ENCODE peak calls at places on chromosomes 5 and 9, in seven cellular contexts. P, O, W, T, R, F and E are unnamed samples.

GRCh38 chr9:88880194-88880593 is 111.1 kb upstream of the S1PR3 start:
- DNase-seq in R (no peak), O (no peak), F (no peak), T (no peak), W (no peak), P (no peak), E (no peak)

GRCh38 chr5:130109152-130109551 is 204.9 kb downstream of the CHSY3 start:
- DNase-seq in O (no peak), W (peak), T (peak), F (no peak), R (no peak), P (no peak), E (no peak)

GRCh38 chr5:179317411-179318192 is 27.7 kb downstream of the ADAMTS2 start:
- DNase-seq in W (no peak), R (peak), O (no peak), P (no peak), F (no peak), T (no peak), E (peak)

GRCh38 chr5:131630208-131630962 is 4.6 kb downstream of the RAPGEF6 start:
- DNase-seq in F (no peak), T (no peak), W (no peak), R (no peak), O (no peak), P (no peak), E (no peak)

GRCh38 chr5:113806250-113806649 is 292.8 kb downstream of the YTHDC2 start:
- DNase-seq in P (no peak), R (no peak), W (peak), O (no peak), F (no peak), T (peak), E (no peak)

GRCh38 chr5:115267617-115268016 is 4.9 kb upstream of the PGGT1B start:
- DNase-seq in W (no peak), R (no peak), T (no peak), O (no peak), F (no peak), P (no peak), E (no peak)

GRCh38 chr5:38738898-38739743 is 106.7 kb upstream of the OSMR start:
- DNase-seq in W (peak), F (no peak), O (no peak), T (no peak), R (no peak), P (no peak), E (no peak)

GRCh38 chr5:87729786-87730185 is 317.1 kb upstream of the CCNH start:
- DNase-seq in F (no peak), T (no peak), R (no peak), W (no peak), O (no peak), P (no peak), E (no peak)

GRCh38 chr9:81557957-81558791 is 131.2 kb downstream of the TLE1 start:
- DNase-seq in T (no peak), W (peak), P (no peak), R (no peak), O (peak), F (no peak), E (peak)

GRCh38 chr5:73591102-73591695 is 25.7 kb downstream of the UTP15 start:
- DNase-seq in R (no peak), O (peak), P (peak), F (peak), W (peak), T (peak), E (peak)

GRCh38 chr5:115607935-115608334 is 5.7 kb upstream of the TICAM2 start:
- DNase-seq in T (no peak), F (no peak), R (no peak), W (no peak), P (no peak), O (no peak), E (no peak)

GRCh38 chr5:121819661-121820261 is 31.9 kb upstream of the FTMT start:
- DNase-seq in W (no peak), T (no peak), O (no peak), F (no peak), P (no peak), R (no peak), E (no peak)

GRCh38 chr5:53481887-53482716 is 1.7 kb downstream of the FST start:
- DNase-seq in R (peak), F (peak), P (peak), T (peak), O (no peak), W (peak), E (peak)

GRCh38 chr5:176680226-176680563 is 32.9 kb downstream of the TSPAN17 start:
- DNase-seq in P (no peak), T (peak), W (no peak), O (no peak), R (no peak), F (no peak), E (no peak)

GRCh38 chr5:76542887-76543690 is 80.1 kb downstream of the F2RL2 start:
- DNase-seq in P (no peak), R (no peak), T (peak), F (peak), O (no peak), W (peak), E (no peak)

GRCh38 chr5:71013575-71013974 is 11.6 kb downstream of the NAIP start:
- DNase-seq in F (no peak), P (no peak), R (no peak), O (no peak), W (no peak), T (peak), E (peak)

GRCh38 chr9:2017459-2018161 is 2.5 kb downstream of the SMARCA2 start:
- DNase-seq in R (peak), O (peak), F (peak), W (peak), T (peak), P (peak), E (peak)

GRCh38 chr5:122756263-122756911 is 18.5 kb upstream of the SNX2 start:
- DNase-seq in T (no peak), P (no peak), W (peak), O (peak), F (no peak), R (no peak), E (no peak)

GRCh38 chr9:126417007-126417406 is 90.4 kb downstream of the MVB12B start:
- DNase-seq in W (no peak), F (no peak), O (no peak), P (no peak), T (no peak), R (no peak), E (peak)

GRCh38 chr9:36995927-36996471 is 38.1 kb downstream of the PAX5 start:
- DNase-seq in W (peak), P (peak), O (peak), R (peak), T (peak), F (peak), E (peak)

GRCh38 chr9:137975936-137976565 is 98.5 kb downstream of the CACNA1B start:
- DNase-seq in W (no peak), T (no peak), O (no peak), F (no peak), P (no peak), R (no peak), E (no peak)

GRCh38 chr5:100856462-100856861 is 46.6 kb downstream of the ST8SIA4 start:
- DNase-seq in T (no peak), O (no peak), P (no peak), R (no peak), F (no peak), W (no peak), E (no peak)

GRCh38 chr9:36855443-36856315 is 178.4 kb downstream of the PAX5 start:
- DNase-seq in R (no peak), P (no peak), F (peak), T (peak), O (no peak), W (peak), E (peak)

GRCh38 chr5:173056783-173057061 is 570 bp downstream of the CREBRF start:
- DNase-seq in T (no peak), O (no peak), W (no peak), P (no peak), F (no peak), R (no peak), E (no peak)

GRCh38 chr5:92017786-92018185 is 634.7 kb upstream of the ARRDC3 start:
- DNase-seq in P (no peak), F (no peak), T (no peak), R (no peak), W (no peak), O (peak), E (no peak)

GRCh38 chr5:112957970-112958773 is 18.4 kb upstream of the DCP2 start:
- DNase-seq in P (no peak), O (peak), R (peak), W (peak), T (no peak), F (no peak), E (no peak)

GRCh38 chr5:13378073-13378472 is 566.4 kb downstream of the DNAH5 start:
- DNase-seq in T (no peak), W (no peak), R (no peak), P (no peak), O (no peak), F (no peak), E (no peak)

GRCh38 chr5:168676499-168676898 is 97.3 kb upstream of the PANK3 start:
- DNase-seq in R (no peak), W (no peak), T (no peak), O (no peak), P (no peak), F (no peak), E (no peak)

GRCh38 chr9:995192-995591 is 18.7 kb downstream of the DMRT3 start:
- DNase-seq in O (no peak), T (no peak), W (no peak), F (no peak), R (no peak), P (no peak), E (no peak)

GRCh38 chr5:115295775-115296129 is 702 bp downstream of the CCDC112 start:
- DNase-seq in O (no peak), W (no peak), T (no peak), R (no peak), P (no peak), F (no peak), E (no peak)

GRCh38 chr9:18526686-18527085 is 52.7 kb downstream of the ADAMTSL1 start:
- DNase-seq in P (no peak), R (no peak), T (no peak), O (no peak), W (peak), F (no peak), E (no peak)

GRCh38 chr9:127976498-127976897 is 4.3 kb downstream of the EEIG1 start:
- DNase-seq in P (no peak), W (no peak), R (no peak), F (peak), T (no peak), O (no peak), E (no peak)

GRCh38 chr9:127921592-127922120 is 4.8 kb upstream of the ST6GALNAC4 start:
- DNase-seq in F (peak), T (peak), O (no peak), W (peak), R (peak), P (peak), E (peak)

GRCh38 chr9:15222313-15222712 is 84.7 kb downstream of the TTC39B start:
- DNase-seq in P (no peak), T (no peak), F (no peak), W (no peak), R (no peak), O (no peak), E (no peak)

GRCh38 chr5:3449481-3449880 is 146.2 kb upstream of the IRX1 start:
- DNase-seq in R (no peak), F (no peak), W (no peak), T (no peak), O (no peak), P (no peak), E (no peak)

GRCh38 chr9:92538541-92538940 is 2.8 kb upstream of the ECM2 start:
- DNase-seq in P (no peak), F (no peak), T (no peak), R (no peak), O (no peak), W (peak), E (no peak)

GRCh38 chr5:81247441-81247972 is 14.4 kb downstream of the CKMT2 start:
- DNase-seq in F (no peak), W (peak), O (peak), T (no peak), P (no peak), R (no peak), E (no peak)

GRCh38 chr5:171700331-171700935 is 85.2 kb upstream of the SMIM23 start:
- DNase-seq in P (no peak), F (no peak), O (no peak), R (no peak), W (no peak), T (no peak), E (no peak)
- TF ChIP-seq CTCF in P (no peak), F (no peak), O (no peak), R (no peak), W (no peak), T (no peak), E (no peak)

GRCh38 chr9:134163374-134164196 is 779 bp downstream of the RNU6ATAC start:
- DNase-seq in F (peak), P (peak), W (peak), T (peak), R (peak), O (no peak), E (peak)
- TF ChIP-seq CTCF in F (peak), P (peak), W (peak), T (no peak), R (peak), O (peak), E (no peak)

DNA sequence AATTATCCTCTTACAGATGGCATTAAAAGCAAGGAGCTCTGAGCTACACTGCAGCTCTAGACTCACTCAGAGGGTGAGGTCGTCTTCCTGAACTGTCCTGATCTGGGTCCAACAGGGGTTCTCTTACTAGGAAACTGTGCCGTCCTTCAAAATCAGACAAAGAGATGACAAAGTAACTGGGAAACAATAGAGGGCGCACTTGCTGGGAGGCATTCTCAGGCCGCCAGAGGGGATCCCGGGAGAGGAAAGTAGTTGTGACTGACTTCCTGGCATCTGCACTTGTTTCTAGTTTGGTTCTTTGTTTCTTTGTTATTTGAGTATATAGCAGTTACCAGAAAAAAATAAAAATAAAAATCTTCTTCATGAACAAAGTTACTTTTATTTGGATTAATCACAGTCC is 142.9 kb upstream of the MSX2 start:
- DNase-seq in F (no peak), P (peak), W (peak), O (no peak), R (no peak), T (peak), E (peak)
- TF ChIP-seq CTCF in F (no peak), P (peak), W (peak), O (peak), R (peak), T (peak), E (peak)

GRCh38 chr9:107484117-107484723 is 5.3 kb downstream of the KLF4 start:
- DNase-seq in P (peak), W (peak), R (no peak), O (peak), T (peak), F (no peak), E (peak)
- TF ChIP-seq CTCF in P (peak), W (peak), R (peak), O (peak), T (peak), F (no peak), E (peak)

DNA sequence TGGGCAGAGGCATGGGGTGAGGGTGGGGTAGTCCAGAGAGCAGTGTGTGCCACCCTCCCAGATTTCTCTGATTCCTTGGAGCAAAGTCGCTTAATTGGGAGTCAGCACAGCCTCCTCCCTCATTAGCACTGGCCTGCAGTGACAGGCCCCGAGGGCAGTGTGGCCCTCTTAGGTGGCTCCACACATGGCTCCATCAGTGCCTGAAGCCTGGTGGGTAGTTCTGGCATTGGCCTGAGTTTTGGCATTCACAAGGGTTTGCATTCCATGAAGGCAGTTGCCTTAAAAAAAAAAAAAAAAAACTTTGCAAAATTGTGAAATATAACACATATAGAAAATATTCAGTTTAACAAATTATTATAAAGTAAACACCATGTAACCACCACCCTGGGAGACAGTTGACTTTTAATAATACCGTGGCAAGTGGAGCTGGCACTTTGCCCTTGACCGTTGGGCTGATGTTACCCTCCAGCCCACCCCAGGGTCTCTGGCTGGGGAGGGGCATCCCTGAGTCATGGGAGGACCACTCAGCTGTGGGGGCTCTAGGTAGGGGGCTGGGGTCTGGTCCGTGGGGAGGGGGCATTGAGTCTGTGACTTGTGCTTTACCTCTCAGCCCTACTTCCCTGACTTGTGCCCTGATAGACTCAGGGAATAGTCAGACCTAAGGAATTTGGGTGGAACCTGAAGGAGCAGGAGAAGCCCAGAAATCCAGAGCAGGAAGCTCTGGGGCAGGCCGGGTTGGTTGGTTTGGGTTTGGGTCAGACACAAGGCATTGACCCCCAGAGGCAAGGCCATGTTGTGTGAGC is 51.3 kb upstream of the PITX1 start:
- DNase-seq in R (no peak), O (no peak), P (no peak), T (no peak), F (no peak), W (no peak), E (no peak)
- TF ChIP-seq CTCF in R (no peak), O (no peak), P (no peak), T (no peak), F (no peak), W (no peak), E (no peak)

GRCh38 chr9:8183618-8184017 is 384.0 kb upstream of the DMAC1 start:
- DNase-seq in R (no peak), W (no peak), F (no peak), O (no peak), P (no peak), T (peak), E (no peak)

GRCh38 chr9:8186553-8186952 is 387.0 kb upstream of the DMAC1 start:
- DNase-seq in T (no peak), W (no peak), P (no peak), R (no peak), F (no peak), O (no peak), E (no peak)

DNA sequence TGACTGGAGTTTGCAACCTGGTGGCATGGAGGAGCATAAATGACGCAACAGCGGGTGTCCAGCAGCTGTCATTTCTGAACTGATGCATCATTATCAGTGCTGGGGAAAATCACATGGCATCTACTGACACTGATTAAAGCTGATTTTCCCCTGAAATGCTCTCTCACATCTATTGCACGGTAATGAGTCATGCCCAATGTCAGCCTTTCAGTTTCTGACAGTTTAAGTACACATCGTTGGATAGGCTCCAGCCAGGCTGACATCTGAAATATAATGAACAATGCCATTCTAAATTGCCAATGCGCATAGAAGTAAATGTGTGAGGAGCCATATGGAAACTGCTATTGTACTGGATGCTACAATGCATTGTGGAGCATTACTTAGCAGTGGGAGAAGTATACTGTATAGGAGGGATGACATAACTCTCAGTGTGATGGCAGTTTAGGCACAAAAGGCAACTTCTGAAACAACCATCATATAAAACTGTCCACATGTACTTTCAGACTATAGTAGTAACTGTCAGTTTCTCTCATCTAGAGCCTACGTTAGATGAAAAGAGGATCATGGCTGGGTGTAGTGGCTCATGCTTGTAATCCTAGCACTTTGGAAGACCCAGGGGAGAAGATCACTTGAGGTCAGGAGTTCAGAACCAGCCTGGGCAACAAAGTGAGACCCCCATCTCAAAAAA is 389.3 kb upstream of the DMAC1 start:
- DNase-seq in O (no peak), F (no peak), W (no peak), P (no peak), T (no peak), R (no peak), E (no peak)
- TF ChIP-seq CTCF in O (no peak), F (no peak), W (no peak), P (no peak), T (no peak), R (no peak), E (no peak)

GRCh38 chr5:160071521-160072299 is 47.5 kb downstream of the PWWP2A start:
- DNase-seq in P (no peak), O (no peak), T (no peak), R (no peak), F (no peak), W (peak), E (no peak)
- TF ChIP-seq CTCF in P (no peak), O (no peak), T (no peak), R (no peak), F (no peak), W (no peak), E (no peak)

GRCh38 chr9:84781431-84781830 is 111.9 kb downstream of the NTRK2 start:
- DNase-seq in T (peak), F (no peak), O (no peak), P (no peak), R (no peak), W (peak), E (peak)
- TF ChIP-seq CTCF in T (peak), F (no peak), O (peak), P (peak), R (peak), W (peak), E (peak)

DNA sequence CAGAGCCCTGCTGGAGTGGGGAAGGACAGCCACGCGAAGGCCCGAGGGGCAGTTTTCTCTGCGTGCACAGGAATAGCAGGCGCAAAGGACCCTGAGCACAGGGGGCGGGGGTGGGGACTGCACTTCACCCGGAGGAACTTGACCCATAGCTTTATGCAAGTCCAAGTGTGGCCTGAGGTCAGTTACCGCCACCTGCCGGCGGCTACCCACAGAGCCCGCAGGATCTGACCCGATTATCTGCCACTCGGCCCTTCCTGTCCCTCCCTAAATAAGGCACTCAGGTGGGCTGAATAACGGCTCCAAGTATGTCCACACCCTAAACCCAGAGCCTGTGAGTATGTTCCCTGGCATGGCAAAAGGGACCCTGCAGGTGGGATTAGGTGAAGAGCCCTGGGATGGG is 65.4 kb upstream of the FCN1 start:
- DNase-seq in F (no peak), W (peak), R (peak), P (peak), T (peak), O (no peak), E (no peak)
- TF ChIP-seq CTCF in F (no peak), W (peak), R (peak), P (peak), T (peak), O (peak), E (no peak)